ENCODE peak calls at places on chromosomes 7 and 10, in five cellular contexts. Q is HL-60; B is left lung; S is IMR-90; W is CD8-positive, alpha-beta T cell. Z is an unnamed sample.

GRCh38 chr7:156907656-156908055 is 14.7 kb upstream of the LMBR1 start:
- DNase-seq in S (no peak), W (no peak), B (no peak), Q (no peak), Z (no peak)

GRCh38 chr7:130894146-130895005 is 160.4 kb upstream of the KLF14 start:
- DNase-seq in S (peak), W (no peak), Q (no peak), B (peak), Z (peak)

GRCh38 chr10:43299579-43299978 is 32.7 kb upstream of the RASGEF1A start:
- DNase-seq in W (peak), S (no peak), Q (no peak), B (no peak), Z (no peak)

GRCh38 chr7:27185708-27186449 is 847 bp upstream of the HOXA11 start:
- DNase-seq in W (no peak), B (peak), Q (no peak), S (no peak), Z (no peak)

GRCh38 chr10:95287281-95287680 is 3.5 kb downstream of the PDLIM1 start:
- DNase-seq in S (no peak), W (no peak), B (no peak), Q (no peak), Z (no peak)

GRCh38 chr10:101228682-101229274 is 485 bp downstream of the LBX1 start:
- DNase-seq in B (no peak), S (no peak), Q (no peak), W (no peak), Z (no peak)

GRCh38 chr7:2005746-2006145 is 227.0 kb downstream of the MAD1L1 start:
- DNase-seq in B (peak), W (no peak), Q (no peak), S (no peak), Z (no peak)

GRCh38 chr10:47146571-47146970 is 153.4 kb upstream of the GDF10 start:
- DNase-seq in B (no peak), Q (no peak), S (no peak), W (no peak), Z (no peak)

GRCh38 chr10:22713853-22714523 is 390 bp downstream of the PIP4K2A start:
- DNase-seq in W (peak), Q (no peak), B (peak), S (peak), Z (no peak)

GRCh38 chr7:111532625-111533024 is 29.7 kb downstream of the IMMP2L start:
- DNase-seq in Q (no peak), W (no peak), S (no peak), B (no peak), Z (no peak)

GRCh38 chr10:67666416-67667043 is 29.5 kb downstream of the CTNNA3 start:
- DNase-seq in Q (peak), S (peak), W (no peak), B (no peak), Z (peak)

GRCh38 chr7:87833130-87833529 is 43.0 kb downstream of the SLC25A40 start:
- DNase-seq in S (peak), B (no peak), Q (no peak), W (no peak), Z (no peak)

GRCh38 chr7:55055479-55055878 is 36.7 kb downstream of the EGFR start:
- DNase-seq in B (no peak), Q (peak), S (peak), W (no peak), Z (no peak)

GRCh38 chr10:92001995-92002394 is 78.4 kb downstream of the BTAF1 start:
- DNase-seq in Q (no peak), S (no peak), W (no peak), B (no peak), Z (no peak)

GRCh38 chr10:100327701-100328009 is 2.4 kb downstream of the PKD2L1 start:
- DNase-seq in W (no peak), B (no peak), Q (no peak), S (no peak), Z (no peak)

GRCh38 chr7:64509583-64509982 is 53.3 kb downstream of the ZNF680 start:
- DNase-seq in W (no peak), B (no peak), Q (no peak), S (no peak), Z (no peak)

GRCh38 chr10:6269953-6270867 is 67.5 kb downstream of the PFKFB3 start:
- DNase-seq in B (no peak), W (peak), S (peak), Q (no peak), Z (peak)

GRCh38 chr10:130969700-130970099 is 341.8 kb downstream of the TCERG1L start:
- DNase-seq in W (no peak), S (no peak), B (peak), Q (no peak), Z (no peak)

GRCh38 chr7:123494193-123494796 is 40.1 kb downstream of the IQUB start:
- DNase-seq in W (peak), S (peak), Q (no peak), B (no peak), Z (peak)

GRCh38 chr10:48604408-48605263 is at the start of gene ARHGAP22:
- DNase-seq in Q (no peak), B (peak), W (no peak), S (peak), Z (no peak)

GRCh38 chr10:118276727-118277126 is 65.4 kb downstream of the FAM204A start:
- DNase-seq in S (no peak), B (no peak), Q (no peak), W (no peak), Z (no peak)

GRCh38 chr10:103166527-103166926 is 26.5 kb downstream of the NT5C2 start:
- DNase-seq in W (no peak), S (no peak), B (no peak), Q (no peak), Z (no peak)

GRCh38 chr10:6722616-6723004 is 142.5 kb upstream of the PRKCQ start:
- DNase-seq in Q (no peak), S (peak), B (no peak), W (no peak), Z (no peak)

GRCh38 chr10:102654969-102655368 is 10.7 kb downstream of the TRIM8 start:
- DNase-seq in B (peak), Q (no peak), S (no peak), W (no peak), Z (no peak)

GRCh38 chr10:43679509-43679908 is 30.8 kb upstream of the ZNF32 start:
- DNase-seq in Q (no peak), B (peak), W (no peak), S (no peak), Z (no peak)

GRCh38 chr7:44959433-44959951 is 19.3 kb downstream of the MYO1G start:
- DNase-seq in B (no peak), Q (no peak), W (no peak), S (peak), Z (peak)

GRCh38 chr10:31343009-31343408 is 24.0 kb downstream of the ZEB1 start:
- DNase-seq in S (no peak), Q (no peak), W (no peak), B (no peak), Z (no peak)

GRCh38 chr7:29196971-29197370 is 2.4 kb downstream of the CHN2 start:
- DNase-seq in W (no peak), S (no peak), Q (no peak), B (no peak), Z (no peak)

GRCh38 chr10:90742189-90742588 is 115.7 kb downstream of the HTR7 start:
- DNase-seq in W (no peak), B (no peak), Q (no peak), S (peak), Z (no peak)

GRCh38 chr7:132458685-132459084 is 117.6 kb downstream of the PLXNA4 start:
- DNase-seq in S (no peak), B (no peak), Q (no peak), W (no peak), Z (no peak)

GRCh38 chr10:95864906-95865813 is 42.6 kb upstream of the CC2D2B start:
- DNase-seq in Q (peak), S (peak), W (peak), B (no peak), Z (peak)

GRCh38 chr10:50619171-50619570 is 4.6 kb downstream of the SGMS1 start:
- DNase-seq in W (no peak), S (no peak), Q (no peak), B (no peak), Z (no peak)

GRCh38 chr10:11018426-11018818 is 750 bp downstream of the CELF2 start:
- DNase-seq in S (no peak), B (peak), W (no peak), Q (no peak), Z (no peak)

GRCh38 chr10:114024876-114025609 is 18.6 kb upstream of the ADRB1 start:
- DNase-seq in B (no peak), W (no peak), S (peak), Q (peak), Z (peak)

GRCh38 chr7:100629117-100629711 is 12.1 kb downstream of the TFR2 start:
- DNase-seq in S (no peak), W (peak), Q (no peak), B (no peak), Z (no peak)

GRCh38 chr7:96691692-96692091 is 18.0 kb downstream of the SEM1 start:
- DNase-seq in W (no peak), B (no peak), S (no peak), Q (no peak), Z (no peak)

GRCh38 chr10:80855348-80855971 is 317.8 kb downstream of the SH2D4B start:
- DNase-seq in Q (no peak), S (no peak), W (no peak), B (peak), Z (peak)

DNA sequence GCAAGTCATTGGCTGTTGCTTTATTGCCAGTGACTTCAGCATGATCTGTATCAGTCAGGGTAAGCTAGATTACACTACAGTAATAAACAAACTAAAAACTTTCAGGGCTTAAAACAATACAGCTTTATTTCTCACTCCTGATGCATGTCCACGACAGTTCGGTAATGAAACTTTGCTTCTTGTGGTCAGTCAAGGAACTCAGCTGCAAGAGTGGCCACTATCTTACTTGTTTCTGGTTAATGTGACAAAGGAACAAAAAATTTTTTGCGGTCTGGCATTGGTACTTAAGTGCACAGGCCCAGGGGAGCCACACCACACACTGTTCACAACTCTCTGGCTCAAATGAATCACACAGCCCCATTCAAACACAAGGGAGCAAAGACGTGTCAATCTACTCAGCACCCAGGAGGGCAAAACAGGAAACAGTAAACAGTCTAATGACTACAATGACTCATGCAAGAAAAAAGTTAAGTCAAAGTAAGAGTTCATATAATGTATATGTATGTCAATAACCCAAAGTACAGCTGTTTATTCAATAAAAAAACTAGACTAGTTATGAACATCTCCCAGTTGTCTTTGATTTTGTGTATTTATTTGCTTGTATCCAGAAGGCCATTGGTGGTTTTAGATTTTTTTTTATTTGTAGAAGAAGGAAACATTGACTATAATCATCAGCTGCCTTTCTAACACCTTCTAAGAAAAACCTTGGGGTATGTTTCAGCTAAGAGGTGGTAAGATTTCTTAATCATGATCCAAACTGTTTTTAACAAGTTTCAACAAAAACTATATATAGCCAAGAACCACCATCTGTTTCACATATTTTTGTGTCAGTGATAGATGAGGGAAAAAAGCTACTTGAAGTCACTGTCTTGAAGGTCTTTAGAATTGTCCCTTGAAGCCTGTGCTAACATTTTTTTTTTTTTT is 134.4 kb upstream of the FAM3C start:
- DNase-seq in W (peak), S (peak), B (no peak), Q (no peak), Z (no peak)
- H3K4me3 ChIP-seq in W (no peak), S (no peak), B (no peak), Q (no peak), Z (no peak)

GRCh38 chr7:22275574-22276150 is 81.3 kb downstream of the RAPGEF5 start:
- DNase-seq in W (no peak), B (no peak), Q (no peak), S (no peak), Z (peak)

GRCh38 chr7:22277375-22277774 is 79.6 kb downstream of the RAPGEF5 start:
- DNase-seq in W (no peak), B (no peak), S (no peak), Q (no peak), Z (no peak)

GRCh38 chr7:22281481-22281880 is 75.5 kb downstream of the RAPGEF5 start:
- DNase-seq in B (no peak), Q (no peak), S (no peak), W (no peak), Z (no peak)

GRCh38 chr7:22278660-22279059 is 78.3 kb downstream of the RAPGEF5 start:
- DNase-seq in S (no peak), W (no peak), Q (no peak), B (no peak), Z (no peak)

GRCh38 chr7:22280031-22280430 is 76.9 kb downstream of the RAPGEF5 start:
- DNase-seq in W (no peak), S (no peak), B (no peak), Q (no peak), Z (no peak)
- H3K4me3 ChIP-seq in W (no peak), S (no peak), B (no peak), Q (no peak), Z (no peak)

GRCh38 chr10:45370202-45370955 is 3.6 kb upstream of the ALOX5 start:
- DNase-seq in B (no peak), Q (no peak), S (no peak), W (no peak), Z (no peak)
- H3K4me3 ChIP-seq in B (no peak), Q (no peak), S (no peak), W (no peak), Z (no peak)

GRCh38 chr7:84191842-84192241 is 2.7 kb downstream of the SEMA3A start:
- DNase-seq in B (no peak), Q (no peak), S (peak), W (no peak), Z (no peak)
- H3K4me3 ChIP-seq in B (no peak), Q (no peak), S (peak), W (no peak), Z (no peak)

DNA sequence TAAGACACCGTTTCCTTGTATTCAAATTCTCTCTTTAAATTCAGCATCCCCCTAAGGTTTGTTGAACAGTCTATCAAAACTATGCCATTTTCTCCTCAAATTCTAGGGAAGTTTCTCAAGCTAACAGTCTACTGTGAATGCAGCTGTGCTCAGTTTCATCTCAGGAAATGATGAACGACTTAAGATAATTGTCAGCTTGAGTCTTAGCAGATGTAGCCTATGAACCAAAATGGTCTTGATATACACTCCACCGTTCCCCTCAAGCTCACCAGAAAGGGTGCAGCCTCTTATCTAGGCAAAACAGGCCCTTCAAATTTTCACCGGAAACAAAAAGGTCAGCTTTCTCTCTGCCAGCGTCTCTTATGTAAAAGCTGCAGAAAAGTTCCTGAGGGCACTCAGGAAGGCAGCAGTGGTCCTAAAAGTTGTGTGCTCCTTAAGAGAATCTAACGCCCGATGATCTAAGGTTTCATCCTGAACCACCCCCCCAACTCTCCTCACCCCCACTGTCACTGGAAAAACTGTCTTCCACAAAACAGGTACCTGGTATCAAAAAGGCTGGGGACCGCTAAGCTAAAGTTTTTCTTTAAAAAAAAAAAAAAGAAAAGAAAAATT is 2.1 kb downstream of the DNAJC9 start:
- DNase-seq in S (no peak), W (no peak), B (no peak), Q (no peak), Z (peak)
- H3K4me3 ChIP-seq in S (no peak), W (no peak), B (no peak), Q (peak), Z (peak)

DNA sequence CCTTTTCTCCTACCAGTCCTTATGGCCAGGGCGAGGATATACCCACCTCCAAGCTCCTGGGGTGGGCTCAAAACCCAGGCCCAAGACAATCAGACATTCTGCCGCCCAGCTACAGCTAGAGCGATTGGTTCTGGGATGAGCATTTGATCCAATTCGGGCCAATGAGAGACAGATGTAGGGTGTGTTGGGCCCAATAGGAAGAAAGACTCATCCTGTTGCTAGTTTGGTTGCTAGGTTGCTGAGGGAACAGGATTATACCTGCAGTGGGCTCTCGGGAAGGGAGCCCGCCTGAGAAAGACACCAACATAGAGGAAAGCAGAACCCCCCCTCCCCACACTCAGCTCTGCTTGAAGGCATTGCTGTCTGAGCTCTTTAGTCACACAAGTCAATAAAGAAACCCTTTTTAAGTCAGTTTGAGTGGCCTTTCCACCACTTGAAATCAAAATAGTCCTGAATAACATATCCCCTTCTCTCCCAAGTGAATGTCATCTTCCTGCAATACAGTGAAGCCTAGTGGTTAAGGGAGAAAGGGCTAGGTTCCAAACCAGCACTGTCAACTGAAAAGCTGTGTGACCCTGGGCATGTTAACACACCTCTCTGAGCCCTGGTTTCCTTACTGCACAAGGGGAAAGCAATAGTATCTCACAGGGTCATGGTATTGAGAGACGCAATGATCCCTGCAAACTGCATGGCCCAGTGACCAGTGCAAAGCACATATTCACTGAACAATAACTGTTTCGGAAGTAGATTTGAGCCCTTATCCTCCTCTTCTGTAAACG is 21.8 kb downstream of the ITPRIP start:
- DNase-seq in B (no peak), W (no peak), Q (no peak), S (no peak), Z (no peak)
- H3K4me3 ChIP-seq in B (no peak), W (no peak), Q (no peak), S (no peak), Z (no peak)

GRCh38 chr10:58517071-58517470 is 4.4 kb downstream of the BICC1 start:
- DNase-seq in S (no peak), W (no peak), B (no peak), Q (no peak), Z (no peak)

GRCh38 chr10:58516118-58516517 is 3.4 kb downstream of the BICC1 start:
- DNase-seq in W (no peak), Q (no peak), S (no peak), B (no peak), Z (no peak)

GRCh38 chr10:58513189-58514101 is 773 bp downstream of the BICC1 start:
- DNase-seq in B (peak), W (no peak), Q (peak), S (peak), Z (no peak)

GRCh38 chr10:58514102-58514472 is 1.4 kb downstream of the BICC1 start:
- DNase-seq in Q (no peak), B (no peak), S (no peak), W (no peak), Z (no peak)

DNA sequence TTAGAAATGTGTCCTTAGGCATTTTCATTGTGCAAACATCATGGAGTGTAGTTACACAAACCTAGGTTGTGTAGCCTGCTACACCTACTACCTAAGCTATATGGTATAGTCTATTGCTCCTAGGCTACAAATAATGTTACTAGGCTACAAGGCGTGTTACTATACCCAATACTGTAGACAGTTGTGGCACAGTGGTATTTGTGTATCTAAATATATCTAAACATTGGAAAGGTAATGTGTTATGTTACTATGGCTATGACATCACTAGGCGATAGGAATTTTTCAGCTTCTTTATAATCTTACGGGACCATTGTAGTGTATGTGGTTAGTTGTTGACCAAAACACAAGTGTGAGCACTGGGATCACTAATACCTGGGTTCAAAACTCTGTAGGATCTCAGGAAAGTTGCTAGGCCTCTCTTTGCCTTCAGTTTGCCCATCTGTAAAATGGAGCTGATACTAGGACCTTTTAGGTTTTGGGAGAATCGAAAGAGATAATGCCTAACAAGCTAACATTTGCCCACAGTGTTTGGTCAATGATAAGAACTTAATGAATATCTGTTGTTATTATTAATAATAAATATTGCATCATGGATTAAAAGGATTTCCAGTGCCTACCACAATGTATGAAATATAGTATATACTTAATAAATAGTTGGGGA is 2.8 kb downstream of the BICC1 start:
- DNase-seq in W (no peak), Q (no peak), B (no peak), S (no peak), Z (no peak)
- H3K4me3 ChIP-seq in W (no peak), Q (no peak), B (peak), S (peak), Z (no peak)